ENCODE peak calls at places on chromosomes 5 and 9, in four cellular contexts. K is naive thymus-derived CD4-positive, alpha-beta T cell; T is adipocyte; H is aorta. P is an unnamed sample.

GRCh38 chr9:37531699-37532098 is 44.5 kb downstream of the FBXO10 start:
- DNase-seq in K (peak), T (no peak), H (no peak), P (no peak)

GRCh38 chr5:122291000-122291592 is 20.9 kb upstream of the SNCAIP start:
- DNase-seq in K (no peak), T (no peak), H (no peak), P (no peak)

GRCh38 chr5:180718810-180719453 is 20.9 kb downstream of the OR2Y1 start:
- DNase-seq in K (peak), T (peak), H (no peak), P (no peak)

GRCh38 chr5:160469156-160470144 is 47.8 kb downstream of the PTTG1 start:
- DNase-seq in K (no peak), T (no peak), H (no peak), P (no peak)

GRCh38 chr5:154397652-154398406 is 48.0 kb upstream of the SAP30L start:
- DNase-seq in K (no peak), T (no peak), H (no peak), P (no peak)

GRCh38 chr9:136029556-136029955 is 65.5 kb downstream of the NACC2 start:
- DNase-seq in K (no peak), T (no peak), H (no peak), P (no peak)

GRCh38 chr9:121738969-121739368 is 87.5 kb downstream of the DAB2IP start:
- DNase-seq in K (no peak), T (peak), H (no peak), P (no peak)

GRCh38 chr5:164188733-164189148 is 683.3 kb downstream of the MAT2B start:
- DNase-seq in K (no peak), T (no peak), H (no peak), P (no peak)

GRCh38 chr9:90433398-90433890 is 209.2 kb downstream of the DIRAS2 start:
- DNase-seq in K (no peak), T (no peak), H (no peak), P (peak)

GRCh38 chr5:151023651-151024050 is 3.3 kb downstream of the GPX3 start:
- DNase-seq in K (no peak), T (no peak), H (peak), P (no peak)

GRCh38 chr9:129038109-129038852 is 1.9 kb downstream of the MIGA2 start:
- DNase-seq in K (no peak), T (no peak), H (no peak), P (no peak)
- H3K4me3 ChIP-seq in K (no peak), T (peak), H (no peak), P (no peak)

DNA sequence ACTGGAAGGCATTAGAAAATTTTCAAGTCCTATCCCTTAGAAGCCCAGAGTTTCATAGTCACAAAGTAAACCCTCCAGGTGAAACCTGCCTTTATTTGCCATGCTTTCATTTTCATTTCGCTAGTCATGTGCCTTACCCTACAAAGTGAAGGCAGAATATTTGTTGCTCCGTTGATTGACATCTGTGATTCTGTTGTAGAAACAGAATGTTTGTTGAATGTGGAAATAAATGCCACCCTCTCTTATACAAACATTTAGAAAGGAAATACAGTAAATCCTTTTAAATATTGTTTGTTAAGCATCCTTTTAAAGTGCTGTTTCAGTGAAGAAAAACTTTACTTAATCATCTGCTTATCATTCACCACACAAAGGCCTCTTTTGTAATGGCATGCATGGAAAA is 34.4 kb upstream of the CAST start:
- DNase-seq in K (no peak), T (no peak), H (no peak), P (no peak)
- H3K4me3 ChIP-seq in K (peak), T (no peak), H (no peak), P (no peak)

DNA sequence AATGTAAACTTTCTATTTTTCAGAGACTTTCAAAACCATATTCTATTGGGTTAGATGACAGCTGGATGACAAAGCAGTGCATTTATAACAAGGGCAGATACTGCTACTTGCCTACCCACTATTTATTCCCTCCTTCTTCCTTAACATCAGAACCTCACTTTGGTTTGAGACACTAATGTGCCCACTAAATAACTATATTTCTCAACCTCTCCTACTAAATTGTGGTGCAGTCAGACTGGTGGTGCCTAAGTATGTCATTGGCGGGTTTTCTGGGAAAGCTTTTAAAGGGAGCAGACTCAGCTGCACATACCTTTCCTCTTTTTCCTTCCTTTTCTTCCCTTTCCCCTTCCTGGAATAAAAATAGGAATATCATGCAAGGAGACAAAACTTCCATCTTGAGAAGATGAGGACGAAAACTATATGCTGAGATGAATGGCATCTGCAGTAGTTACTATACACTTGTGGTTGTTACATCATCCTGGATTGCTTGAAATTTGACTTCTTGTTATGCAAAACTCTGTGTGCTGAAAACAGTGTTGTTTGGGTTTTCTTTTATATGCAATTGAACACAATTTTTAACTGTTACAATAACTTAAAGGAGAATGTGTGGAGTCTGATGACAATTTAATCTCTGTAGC is 43.8 kb downstream of the PRR16 start:
- DNase-seq in K (no peak), T (peak), H (no peak), P (no peak)
- H3K4me3 ChIP-seq in K (no peak), T (no peak), H (no peak), P (no peak)

GRCh38 chr9:129709471-129710460 is 43.1 kb downstream of the PTGES start:
- DNase-seq in K (no peak), T (no peak), H (peak), P (no peak)

GRCh38 chr9:129714393-129715051 is 38.3 kb downstream of the PTGES start:
- DNase-seq in K (no peak), T (peak), H (peak), P (no peak)

GRCh38 chr9:129708799-129709198 is 43.4 kb downstream of the PRRX2 start:
- DNase-seq in K (no peak), T (no peak), H (no peak), P (no peak)

GRCh38 chr9:129716091-129716490 is 36.8 kb downstream of the PTGES start:
- DNase-seq in K (no peak), T (peak), H (no peak), P (no peak)

DNA sequence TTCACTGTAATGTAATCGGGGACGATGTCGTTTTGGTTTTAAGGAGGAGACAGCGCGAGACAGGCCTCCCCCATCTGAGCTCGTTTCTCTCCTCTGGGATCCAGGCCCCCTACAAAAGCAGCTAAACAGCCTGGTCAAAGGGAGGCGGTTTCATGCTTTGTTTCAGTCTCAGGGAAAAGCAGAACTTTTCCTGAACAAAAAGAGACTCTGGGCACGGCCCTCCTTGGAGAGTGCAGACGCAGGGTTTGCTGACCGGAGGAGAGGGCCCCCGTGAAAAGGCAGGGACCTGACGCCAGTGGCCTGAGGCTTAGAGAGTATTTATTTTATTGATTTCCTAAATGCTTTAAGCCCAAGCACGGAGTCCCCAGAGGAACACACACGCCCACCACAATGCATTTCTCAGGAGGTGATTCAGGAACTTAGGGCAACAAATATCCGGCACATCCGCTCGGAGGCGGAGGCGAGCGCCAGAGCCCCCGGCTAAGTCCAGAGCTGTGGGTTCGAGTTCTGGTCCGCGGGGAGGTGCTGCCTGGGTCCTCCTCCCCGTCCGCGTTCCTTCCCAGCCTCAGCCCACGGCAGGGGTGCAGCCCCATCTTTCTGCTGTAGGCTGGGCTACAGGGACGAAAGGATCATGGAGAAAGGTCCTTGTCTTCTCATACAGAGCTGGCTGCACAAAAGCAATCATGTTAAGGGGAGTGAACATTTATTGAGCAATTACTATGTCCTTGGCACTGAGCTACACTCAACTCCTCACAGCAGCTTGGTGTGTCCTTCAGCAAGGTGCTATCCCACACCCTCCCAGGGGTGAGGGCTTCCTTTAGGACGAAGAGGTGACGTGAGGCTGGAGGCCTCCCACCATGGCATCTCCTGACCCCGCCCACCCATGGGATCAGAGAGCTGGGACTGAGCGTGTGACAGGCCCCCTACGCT is 40.0 kb downstream of the PTGES start:
- DNase-seq in K (no peak), T (peak), H (peak), P (peak)
- H3K4me3 ChIP-seq in K (no peak), T (peak), H (no peak), P (peak)

DNA sequence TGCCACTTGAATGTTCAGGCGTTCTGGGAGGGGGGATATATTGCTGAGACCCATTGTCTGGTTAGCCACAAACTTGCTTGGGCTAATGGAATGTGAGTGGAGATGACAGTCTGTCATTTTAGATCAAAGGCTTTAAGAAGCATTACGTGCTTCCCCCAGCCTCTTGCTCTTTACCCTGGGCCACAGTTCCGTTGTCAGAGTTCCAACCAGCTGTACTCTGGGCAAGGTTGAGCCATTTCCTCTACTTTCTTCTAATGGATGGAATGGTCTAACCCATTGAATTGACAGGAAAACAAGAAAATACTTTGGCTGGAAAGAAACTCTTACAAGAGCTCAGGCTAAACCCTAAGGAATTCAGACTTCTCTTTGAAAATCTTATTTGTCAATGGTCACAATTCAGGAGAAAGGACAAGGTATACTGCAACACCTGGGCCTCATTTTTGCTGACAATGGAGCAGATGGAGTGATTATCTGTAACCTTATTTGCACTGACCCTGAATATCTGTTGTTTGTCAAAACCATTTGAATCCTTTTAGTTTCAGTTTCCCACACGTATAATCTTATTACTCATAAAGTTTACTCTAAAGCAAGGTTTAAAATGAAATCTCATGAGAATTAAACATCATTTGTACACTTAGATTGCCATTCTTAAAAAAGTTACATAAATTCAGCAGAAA is 231.4 kb downstream of the PDE4D start:
- DNase-seq in K (no peak), T (no peak), H (no peak), P (no peak)
- H3K4me3 ChIP-seq in K (no peak), T (no peak), H (no peak), P (no peak)

DNA sequence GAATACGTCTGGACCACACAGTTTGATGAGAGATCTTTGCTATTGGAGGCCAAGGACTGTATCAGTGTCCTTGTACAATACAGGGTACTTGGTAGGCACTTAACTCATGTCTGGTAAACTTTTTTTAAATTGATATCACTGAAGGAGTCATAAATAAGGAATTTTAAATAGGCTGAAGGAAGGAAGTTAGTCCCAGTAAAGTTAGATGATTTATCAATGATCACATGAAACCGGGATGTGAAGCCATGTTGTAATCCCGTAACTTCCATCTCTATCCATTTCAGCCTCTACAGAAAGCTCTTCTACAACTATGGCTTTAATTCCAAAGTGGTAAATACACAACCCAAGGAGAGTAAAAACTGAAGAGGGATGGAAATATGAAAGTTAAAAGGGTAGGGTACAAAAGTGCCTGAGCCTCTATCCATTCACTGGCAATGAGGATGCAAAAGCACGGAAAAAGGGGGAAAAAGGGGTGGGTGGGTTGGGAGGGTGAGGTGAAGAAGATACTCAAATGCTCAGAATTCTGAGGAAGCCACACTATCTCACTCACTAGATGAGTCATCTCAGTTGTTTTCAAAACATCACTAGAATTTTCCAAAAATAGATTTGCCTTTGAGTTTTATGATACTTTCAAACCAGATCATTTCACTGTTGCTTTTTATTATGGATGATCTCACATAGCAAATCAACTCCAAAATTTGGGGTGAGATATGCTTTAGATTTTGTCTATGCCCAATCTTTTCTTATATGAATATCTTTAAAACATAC is 1053.5 kb downstream of the NR2F1-AS1 start:
- DNase-seq in K (no peak), T (peak), H (no peak), P (peak)
- H3K4me3 ChIP-seq in K (no peak), T (no peak), H (no peak), P (no peak)